ENCODE peak calls at places on chromosome 3, in eight cellular contexts. R is CD8-positive, alpha-beta T cell; F is cardiac muscle cell; P is esophagus squamous epithelium; K is pancreas; B is heart left ventricle; V is psoas muscle; X is heart right ventricle. U is an unnamed sample.
A peak's percentile ranks its signal among the peaks of the same experiment; 100 is the strongest.

GRCh38 chr3:133479895-133480669 is 80.2 kb downstream of the BFSP2 start:
- DNase-seq in V (no peak), R (no peak), P (no peak), B (no peak), F (no peak), K (no peak), X (no peak), U (no peak)

GRCh38 chr3:183878071-183878470 is 6.6 kb downstream of the PARL start:
- DNase-seq in X (no peak), K (no peak), F (no peak), V (no peak), P (no peak), R (no peak), B (no peak), U (no peak)

GRCh38 chr3:113741086-113741485 is 5.0 kb downstream of the NAA50 start:
- DNase-seq in B (no peak), X (no peak), R (no peak), P (no peak), K (no peak), F (peak; percentile 13), V (no peak), U (no peak)

GRCh38 chr3:48236531-48236930 is 4.4 kb upstream of the ZNF589 start:
- DNase-seq in X (no peak), R (no peak), V (no peak), K (no peak), F (no peak), P (no peak), B (no peak), U (no peak)

GRCh38 chr3:171306631-171307030 is 153.6 kb downstream of the TNIK start:
- DNase-seq in X (peak; percentile 86), R (no peak), V (peak; percentile 56), K (no peak), B (peak; percentile 79), P (no peak), F (peak; percentile 95), U (no peak)

GRCh38 chr3:13081603-13082360 is 8.6 kb upstream of the IQSEC1 start:
- DNase-seq in K (no peak), B (peak; percentile 60), X (peak; percentile 59), F (no peak), P (no peak), V (no peak), R (no peak), U (no peak)

GRCh38 chr3:106578911-106579310 is 710.1 kb upstream of the CBLB start:
- DNase-seq in X (no peak), R (no peak), F (no peak), K (no peak), B (no peak), P (no peak), V (no peak), U (no peak)

GRCh38 chr3:122031123-122031468 is 9.0 kb upstream of the ILDR1 start:
- DNase-seq in F (no peak), R (no peak), V (no peak), B (no peak), K (no peak), P (no peak), X (no peak), U (no peak)

DNA sequence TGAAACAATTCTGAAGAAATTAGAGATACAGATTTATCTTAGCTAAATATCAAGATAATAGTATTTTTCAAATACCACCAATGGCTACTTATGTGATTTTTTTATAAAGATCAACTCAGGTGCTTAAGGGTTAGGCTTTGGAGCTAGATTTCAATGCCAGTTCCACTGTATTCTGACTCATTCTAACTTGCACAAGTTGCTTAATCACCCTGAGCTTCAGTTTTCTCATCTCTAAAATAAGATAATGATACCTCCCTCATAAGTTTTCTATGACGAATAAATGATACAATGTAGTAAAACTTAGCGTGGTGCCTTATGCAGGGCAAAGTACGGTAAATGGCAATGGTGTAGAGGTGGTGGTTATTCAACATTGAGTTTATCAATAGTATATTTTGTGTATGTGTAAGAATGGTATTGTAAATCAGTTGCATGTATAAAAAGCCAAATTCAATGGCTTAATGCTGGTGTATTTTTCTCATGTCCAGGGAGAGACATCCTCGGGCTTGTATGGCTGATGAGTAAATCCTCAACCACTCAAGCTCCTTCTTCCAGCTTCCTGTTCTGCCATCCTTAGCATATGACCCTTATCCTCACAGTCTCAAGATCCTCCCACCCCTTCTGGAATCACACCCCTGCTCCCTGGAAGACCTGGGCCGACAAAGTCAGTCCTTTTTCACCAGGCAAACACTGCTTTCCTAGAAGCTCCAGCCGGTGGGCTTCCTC is 505.9 kb upstream of the CFAP20DC start:
- DNase-seq in B (no peak), K (no peak), V (no peak), R (no peak), F (peak; percentile 55), X (no peak), P (no peak), U (no peak)
- H3K27ac ChIP-seq in B (no peak overlapping the region), K (no peak overlapping the region), V (no peak overlapping the region), R (no peak overlapping the region), F (no peak overlapping the region), X (no peak overlapping the region), P (no peak overlapping the region), U (no peak overlapping the region)

GRCh38 chr3:33231755-33232465 is 13.3 kb upstream of the SUSD5 start:
- DNase-seq in K (no peak), R (no peak), P (no peak), V (no peak), X (no peak), B (no peak), F (no peak), U (no peak)
- H3K27ac ChIP-seq in K (no peak overlapping the region), R (no peak overlapping the region), P (no peak overlapping the region), V (no peak overlapping the region), X (no peak overlapping the region), B (no peak overlapping the region), F (no peak overlapping the region), U (no peak overlapping the region)

DNA sequence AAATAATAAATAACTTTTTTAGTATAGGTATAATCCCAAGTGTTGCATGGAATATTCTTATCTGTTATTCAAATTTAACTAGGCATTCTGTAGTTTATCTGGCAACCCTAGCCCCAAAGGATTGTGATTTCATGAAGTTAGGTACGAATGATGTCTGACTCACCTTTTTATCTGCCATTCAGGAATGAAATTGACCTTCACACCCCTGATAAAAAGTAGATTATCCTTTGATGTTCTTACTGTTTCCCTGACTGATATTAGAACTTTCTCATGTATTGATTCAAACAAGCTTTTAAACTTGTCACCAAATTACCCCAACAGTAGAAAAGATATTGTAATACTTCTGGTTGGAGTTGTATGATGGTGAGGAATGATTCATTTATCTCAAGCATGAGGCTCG is 43.5 kb upstream of the CADPS start:
- DNase-seq in B (no peak), R (no peak), X (no peak), K (no peak), P (no peak), V (no peak), F (no peak), U (no peak)
- H3K27ac ChIP-seq in B (no peak overlapping the region), R (no peak overlapping the region), X (no peak overlapping the region), K (no peak overlapping the region), P (no peak overlapping the region), V (no peak overlapping the region), F (no peak overlapping the region), U (no peak overlapping the region)

GRCh38 chr3:25665646-25666136 is 984 bp upstream of the TOP2B start:
- DNase-seq in F (no peak), B (no peak), K (no peak), V (no peak), X (no peak), R (peak; percentile 15), P (no peak), U (no peak)
- H3K27ac ChIP-seq in F (peak overlapping the region; percentile 99), B (peak overlapping the region; percentile 98), K (peak overlapping the region; percentile 95), V (peak overlapping the region; percentile 96), X (peak overlapping the region; percentile 98), R (peak overlapping the region; percentile 86), P (peak overlapping the region; percentile 98), U (peak overlapping the region; percentile 95)

DNA sequence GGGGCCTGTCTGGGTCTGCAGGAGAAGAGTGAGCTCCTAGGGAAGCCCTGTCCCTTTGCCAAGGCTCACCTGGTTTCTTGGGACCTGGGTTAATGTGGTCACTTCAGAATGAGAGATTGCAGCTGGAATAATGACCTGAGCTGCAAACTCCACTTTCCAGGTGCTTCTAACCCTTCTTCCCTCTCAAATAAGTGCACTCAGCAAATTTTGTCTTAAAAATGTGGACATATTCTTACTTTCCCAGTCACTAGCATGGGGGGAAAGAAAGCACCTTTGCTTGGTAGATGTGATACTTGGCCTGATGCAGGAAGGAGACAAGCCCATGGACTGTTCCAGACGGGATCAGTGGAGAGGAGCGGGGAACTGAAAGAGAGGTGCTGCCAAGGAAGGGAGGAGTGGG is 38.9 kb upstream of the CDCP1 start:
- DNase-seq in F (no peak), K (no peak), P (no peak), V (no peak), B (no peak), R (no peak), X (no peak), U (no peak)
- H3K27ac ChIP-seq in F (no peak overlapping the region), K (no peak overlapping the region), P (no peak overlapping the region), V (no peak overlapping the region), B (no peak overlapping the region), R (no peak overlapping the region), X (no peak overlapping the region), U (no peak overlapping the region)

GRCh38 chr3:86792316-86792715 is 198.6 kb downstream of the VGLL3 start:
- DNase-seq in X (no peak), P (no peak), B (no peak), F (peak; percentile 57), V (no peak), K (no peak), R (no peak), U (no peak)

GRCh38 chr3:86797946-86798345 is 193.0 kb downstream of the VGLL3 start:
- DNase-seq in R (no peak), V (no peak), B (no peak), X (no peak), K (no peak), F (no peak), P (no peak), U (no peak)

GRCh38 chr3:86800116-86800515 is 190.8 kb downstream of the VGLL3 start:
- DNase-seq in R (no peak), B (no peak), P (no peak), K (no peak), F (no peak), V (no peak), X (no peak), U (no peak)

GRCh38 chr3:86793786-86794185 is 197.2 kb downstream of the VGLL3 start:
- DNase-seq in K (no peak), R (no peak), X (no peak), F (peak; percentile 95), P (no peak), V (no peak), B (no peak), U (no peak)

GRCh38 chr3:86794336-86795065 is 196.4 kb downstream of the VGLL3 start:
- DNase-seq in F (peak; percentile 48), P (no peak), K (no peak), V (no peak), R (no peak), X (no peak), B (no peak), U (no peak)
- H3K27ac ChIP-seq in F (no peak overlapping the region), P (peak overlapping the region; percentile 65), K (peak overlapping the region; percentile 45), V (peak overlapping the region; percentile 59), R (no peak overlapping the region), X (peak overlapping the region; percentile 50), B (peak overlapping the region; percentile 75), U (no peak overlapping the region)